ENCODE peak calls at places on chromosomes 13 and 19, in four cellular contexts. S, D, Y and M are unnamed samples.

GRCh38 chr13:98399756-98400155 is 177.2 kb downstream of the STK24 start:
- DNase-seq in Y (no peak), S (no peak), D (no peak), M (no peak)

GRCh38 chr19:37537391-37537947 is 30.7 kb downstream of the ZNF793 start:
- DNase-seq in Y (no peak), S (no peak), D (peak), M (no peak)

GRCh38 chr13:27620377-27621115 is at the start of gene LNX2:
- DNase-seq in Y (peak), S (peak), D (peak), M (peak)

GRCh38 chr19:41746593-41747227 is 8.6 kb upstream of the CEACAM6 start:
- DNase-seq in S (peak), Y (no peak), D (peak), M (peak)

GRCh38 chr19:12788682-12789097 is 2.6 kb upstream of the JUNB start:
- DNase-seq in D (peak), S (peak), Y (peak), M (no peak)

GRCh38 chr19:29622191-29623070 is 16.3 kb downstream of the POP4 start:
- DNase-seq in S (peak), D (peak), Y (peak), M (peak)

GRCh38 chr19:48330012-48330681 is 4.8 kb downstream of the EMP3 start:
- DNase-seq in D (no peak), Y (peak), S (peak), M (peak)

GRCh38 chr19:41995959-41996797 is 2.1 kb upstream of the ATP1A3 start:
- DNase-seq in D (peak), Y (no peak), S (no peak), M (peak)

GRCh38 chr19:5434970-5435641 is 20.1 kb upstream of the ZNRF4 start:
- DNase-seq in Y (no peak), D (peak), S (peak), M (no peak)

GRCh38 chr13:47484564-47484963 is 516.5 kb downstream of the SUCLA2 start:
- DNase-seq in S (peak), Y (no peak), D (peak), M (no peak)

GRCh38 chr19:53942001-53942786 is 20.5 kb upstream of the CACNG8 start:
- DNase-seq in D (no peak), S (no peak), Y (no peak), M (peak)

GRCh38 chr13:87810391-87810801 is 139.2 kb downstream of the SLITRK5 start:
- DNase-seq in D (no peak), Y (no peak), S (no peak), M (no peak)

GRCh38 chr13:99958402-99959126 is 13.0 kb downstream of the ZIC5 start:
- DNase-seq in S (no peak), Y (no peak), D (no peak), M (no peak)

GRCh38 chr19:18636969-18637629 is at the start of gene KLHL26:
- DNase-seq in D (no peak), S (no peak), Y (no peak), M (peak)

GRCh38 chr19:970695-971094 is 13.4 kb upstream of the WDR18 start:
- DNase-seq in Y (no peak), S (no peak), D (no peak), M (no peak)

GRCh38 chr19:371501-372160 is 27.0 kb upstream of the MIER2 start:
- DNase-seq in Y (peak), S (no peak), D (no peak), M (no peak)

GRCh38 chr19:19464339-19465098 is 50.8 kb downstream of the TSSK6 start:
- DNase-seq in S (peak), D (no peak), Y (peak), M (no peak)

GRCh38 chr13:48009298-48009697 is 8.2 kb upstream of the SUCLA2 start:
- DNase-seq in Y (no peak), D (peak), S (peak), M (no peak)